ENCODE peak calls at places on chromosomes 6 and 20, in eight cellular contexts. One of them, this sample, is unnamed.

GRCh38 chr6:156731436-156731835 is 45.7 kb upstream of the ARID1B start:
- DNase-seq in ovary: no peak
- DNase-seq in osteoblast: no peak
- DNase-seq in transverse colon: no peak
- DNase-seq in heart left ventricle: no peak
- DNase-seq in cardiac fibroblast: peak; percentile 57
- DNase-seq in GM23338: no peak
- DNase-seq in fibroblast of mammary gland: peak; percentile 92
- DNase-seq in this sample: no peak

GRCh38 chr6:35311390-35312075 is 13.9 kb downstream of the DEF6 start:
- DNase-seq in transverse colon: peak; percentile 43
- DNase-seq in ovary: no peak
- DNase-seq in GM23338: no peak
- DNase-seq in cardiac fibroblast: no peak
- DNase-seq in fibroblast of mammary gland: no peak
- DNase-seq in osteoblast: peak; percentile 63
- DNase-seq in heart left ventricle: no peak
- DNase-seq in this sample: no peak

GRCh38 chr6:113645576-113645970 is 211.6 kb upstream of the MARCKS start:
- DNase-seq in fibroblast of mammary gland: peak; percentile 90
- DNase-seq in ovary: no peak
- DNase-seq in GM23338: no peak
- DNase-seq in heart left ventricle: no peak
- DNase-seq in transverse colon: peak; percentile 70
- DNase-seq in cardiac fibroblast: peak; percentile 90
- DNase-seq in osteoblast: peak; percentile 54
- DNase-seq in this sample: no peak

GRCh38 chr6:23633986-23634385 is 492.0 kb upstream of the NRSN1 start:
- DNase-seq in ovary: no peak
- DNase-seq in fibroblast of mammary gland: no peak
- DNase-seq in GM23338: no peak
- DNase-seq in cardiac fibroblast: no peak
- DNase-seq in osteoblast: no peak
- DNase-seq in heart left ventricle: no peak
- DNase-seq in transverse colon: no peak
- DNase-seq in this sample: no peak

GRCh38 chr6:9463311-9463710 is 951.6 kb downstream of the TFAP2A start:
- DNase-seq in heart left ventricle: no peak
- DNase-seq in transverse colon: no peak
- DNase-seq in fibroblast of mammary gland: no peak
- DNase-seq in cardiac fibroblast: no peak
- DNase-seq in osteoblast: no peak
- DNase-seq in ovary: no peak
- DNase-seq in GM23338: no peak
- DNase-seq in this sample: no peak

GRCh38 chr20:63682384-63683139 is 13.9 kb upstream of the TNFRSF6B start:
- DNase-seq in heart left ventricle: peak; percentile 71
- DNase-seq in transverse colon: peak; percentile 53
- DNase-seq in GM23338: no peak
- DNase-seq in fibroblast of mammary gland: peak; percentile 99
- DNase-seq in ovary: no peak
- DNase-seq in cardiac fibroblast: peak; percentile 98
- DNase-seq in osteoblast: peak; percentile 99
- DNase-seq in this sample: peak; percentile 85

GRCh38 chr6:29943053-29943966 is 978 bp downstream of the HLA-A start:
- DNase-seq in cardiac fibroblast: no peak
- DNase-seq in fibroblast of mammary gland: no peak
- DNase-seq in ovary: no peak
- DNase-seq in transverse colon: peak; percentile 49
- DNase-seq in osteoblast: no peak
- DNase-seq in GM23338: peak; percentile 23
- DNase-seq in heart left ventricle: peak; percentile 47
- DNase-seq in this sample: no peak

GRCh38 chr20:43752561-43753301 is 25.9 kb upstream of the GTSF1L start:
- DNase-seq in GM23338: no peak
- DNase-seq in fibroblast of mammary gland: peak; percentile 90
- DNase-seq in ovary: no peak
- DNase-seq in transverse colon: peak; percentile 62
- DNase-seq in heart left ventricle: no peak
- DNase-seq in osteoblast: peak; percentile 93
- DNase-seq in cardiac fibroblast: peak; percentile 94
- DNase-seq in this sample: no peak

GRCh38 chr6:24547243-24547642 is 52.5 kb downstream of the ALDH5A1 start:
- DNase-seq in ovary: no peak
- DNase-seq in cardiac fibroblast: no peak
- DNase-seq in transverse colon: no peak
- DNase-seq in fibroblast of mammary gland: no peak
- DNase-seq in heart left ventricle: no peak
- DNase-seq in osteoblast: no peak
- DNase-seq in GM23338: peak; percentile 75
- DNase-seq in this sample: no peak

GRCh38 chr6:79385333-79385732 is 150.9 kb upstream of the HMGN3 start:
- DNase-seq in fibroblast of mammary gland: peak; percentile 41
- DNase-seq in osteoblast: peak; percentile 39
- DNase-seq in ovary: no peak
- DNase-seq in cardiac fibroblast: peak; percentile 62
- DNase-seq in GM23338: no peak
- DNase-seq in heart left ventricle: no peak
- DNase-seq in transverse colon: no peak
- DNase-seq in this sample: no peak

GRCh38 chr6:75230484-75231325 is 12.9 kb downstream of the COX7A2 start:
- DNase-seq in ovary: no peak
- DNase-seq in transverse colon: peak; percentile 34
- DNase-seq in fibroblast of mammary gland: peak; percentile 65
- DNase-seq in GM23338: peak; percentile 86
- DNase-seq in heart left ventricle: no peak
- DNase-seq in cardiac fibroblast: peak; percentile 81
- DNase-seq in osteoblast: peak; percentile 84
- DNase-seq in this sample: no peak

GRCh38 chr6:139654309-139654708 is 279.9 kb upstream of the CITED2 start:
- DNase-seq in osteoblast: no peak
- DNase-seq in fibroblast of mammary gland: no peak
- DNase-seq in heart left ventricle: no peak
- DNase-seq in cardiac fibroblast: no peak
- DNase-seq in GM23338: no peak
- DNase-seq in transverse colon: no peak
- DNase-seq in ovary: no peak
- DNase-seq in this sample: no peak

GRCh38 chr6:10194816-10195639 is 219.8 kb downstream of the TFAP2A start:
- DNase-seq in GM23338: peak; percentile 11
- DNase-seq in osteoblast: peak; percentile 37
- DNase-seq in cardiac fibroblast: no peak
- DNase-seq in ovary: no peak
- DNase-seq in transverse colon: no peak
- DNase-seq in heart left ventricle: no peak
- DNase-seq in fibroblast of mammary gland: no peak
- DNase-seq in this sample: no peak

GRCh38 chr6:29626948-29627761 is 5.8 kb downstream of the GABBR1 start:
- DNase-seq in fibroblast of mammary gland: no peak
- DNase-seq in cardiac fibroblast: no peak
- DNase-seq in heart left ventricle: peak; percentile 29
- DNase-seq in osteoblast: peak; percentile 85
- DNase-seq in GM23338: no peak
- DNase-seq in ovary: no peak
- DNase-seq in transverse colon: no peak
- DNase-seq in this sample: no peak

GRCh38 chr6:112468359-112468758 is 121.2 kb downstream of the RFPL4B start:
- DNase-seq in fibroblast of mammary gland: no peak
- DNase-seq in transverse colon: no peak
- DNase-seq in heart left ventricle: no peak
- DNase-seq in GM23338: peak; percentile 6
- DNase-seq in cardiac fibroblast: peak; percentile 78
- DNase-seq in ovary: no peak
- DNase-seq in osteoblast: no peak
- DNase-seq in this sample: peak; percentile 80

GRCh38 chr20:25604611-25605010 is 19.2 kb downstream of the NANP start:
- DNase-seq in GM23338: no peak
- DNase-seq in transverse colon: no peak
- DNase-seq in heart left ventricle: no peak
- DNase-seq in fibroblast of mammary gland: no peak
- DNase-seq in cardiac fibroblast: no peak
- DNase-seq in osteoblast: no peak
- DNase-seq in ovary: no peak
- DNase-seq in this sample: no peak

GRCh38 chr20:40251284-40251932 is 437.6 kb downstream of the MAFB start:
- DNase-seq in transverse colon: peak; percentile 18
- DNase-seq in heart left ventricle: no peak
- DNase-seq in fibroblast of mammary gland: peak; percentile 50
- DNase-seq in cardiac fibroblast: peak; percentile 13
- DNase-seq in GM23338: peak; percentile 90
- DNase-seq in ovary: no peak
- DNase-seq in osteoblast: peak; percentile 58
- DNase-seq in this sample: no peak

GRCh38 chr20:13221673-13222318 is 722 bp downstream of the ISM1 start:
- DNase-seq in heart left ventricle: peak; percentile 39
- DNase-seq in transverse colon: peak; percentile 46
- DNase-seq in osteoblast: peak; percentile 99
- DNase-seq in fibroblast of mammary gland: peak; percentile 50
- DNase-seq in ovary: no peak
- DNase-seq in GM23338: peak; percentile 83
- DNase-seq in cardiac fibroblast: peak; percentile 62
- DNase-seq in this sample: peak; percentile 6
- H3K4me3 ChIP-seq in heart left ventricle: peak overlapping the region; percentile 58
- H3K4me3 ChIP-seq in transverse colon: peak overlapping the region; percentile 4
- H3K4me3 ChIP-seq in osteoblast: peak overlapping the region; percentile 73
- H3K4me3 ChIP-seq in fibroblast of mammary gland: peak overlapping the region; percentile 10
- H3K4me3 ChIP-seq in ovary: peak overlapping the region; percentile 31
- H3K4me3 ChIP-seq in GM23338: peak overlapping the region; percentile 85
- H3K4me3 ChIP-seq in cardiac fibroblast: peak overlapping the region; percentile 37
- H3K4me3 ChIP-seq in this sample: peak overlapping the region; percentile 21

GRCh38 chr6:17593246-17593645 is 6.9 kb upstream of the FAM8A1 start:
- DNase-seq in heart left ventricle: no peak
- DNase-seq in fibroblast of mammary gland: no peak
- DNase-seq in cardiac fibroblast: no peak
- DNase-seq in transverse colon: no peak
- DNase-seq in GM23338: no peak
- DNase-seq in osteoblast: no peak
- DNase-seq in ovary: no peak
- DNase-seq in this sample: no peak

GRCh38 chr6:17591292-17591691 is 8.8 kb upstream of the FAM8A1 start:
- DNase-seq in transverse colon: no peak
- DNase-seq in heart left ventricle: no peak
- DNase-seq in GM23338: no peak
- DNase-seq in cardiac fibroblast: no peak
- DNase-seq in ovary: no peak
- DNase-seq in osteoblast: no peak
- DNase-seq in fibroblast of mammary gland: no peak
- DNase-seq in this sample: no peak

GRCh38 chr6:17588011-17588410 is 12.1 kb upstream of the FAM8A1 start:
- DNase-seq in GM23338: no peak
- DNase-seq in heart left ventricle: no peak
- DNase-seq in cardiac fibroblast: no peak
- DNase-seq in ovary: no peak
- DNase-seq in transverse colon: no peak
- DNase-seq in osteoblast: no peak
- DNase-seq in fibroblast of mammary gland: no peak
- DNase-seq in this sample: no peak

GRCh38 chr6:17585766-17586502 is 14.2 kb upstream of the FAM8A1 start:
- DNase-seq in GM23338: peak; percentile 81
- DNase-seq in ovary: no peak
- DNase-seq in heart left ventricle: no peak
- DNase-seq in fibroblast of mammary gland: no peak
- DNase-seq in transverse colon: no peak
- DNase-seq in cardiac fibroblast: no peak
- DNase-seq in osteoblast: no peak
- DNase-seq in this sample: no peak

DNA sequence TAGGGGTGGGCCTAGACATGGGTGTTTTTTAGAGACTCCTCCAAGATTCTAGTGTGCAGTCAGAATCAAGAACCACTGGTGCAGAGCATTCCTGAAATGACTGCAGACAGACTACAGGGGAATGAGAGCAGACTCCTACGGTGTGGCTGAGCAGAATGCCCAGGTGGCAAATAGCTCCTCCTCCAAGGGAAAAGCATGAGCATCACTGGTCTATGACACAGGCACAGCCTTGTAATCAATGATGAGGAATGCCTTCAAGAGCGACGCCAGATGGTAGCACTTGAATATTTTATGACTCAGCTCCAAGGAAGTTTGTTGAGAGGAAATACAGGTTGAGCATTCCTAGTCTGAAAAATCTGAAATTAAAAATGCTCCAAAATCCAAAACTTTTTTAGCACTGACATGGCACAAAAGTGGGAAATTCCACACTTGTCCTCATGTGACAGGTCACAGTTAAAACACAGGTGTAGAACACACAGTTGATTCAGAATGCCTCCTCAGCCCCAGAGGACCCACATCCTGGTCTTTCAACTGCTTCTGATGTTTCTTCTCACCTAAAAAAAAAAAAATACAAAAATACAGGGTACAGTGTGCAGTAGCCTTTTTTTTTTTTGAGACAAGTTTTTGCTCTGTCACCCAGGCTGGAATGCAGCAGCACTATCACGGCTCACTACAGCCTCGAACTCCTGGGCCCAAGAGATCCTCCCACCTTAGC is 10.5 kb upstream of the FAM8A1 start:
- DNase-seq in osteoblast: peak; percentile 92
- DNase-seq in ovary: no peak
- DNase-seq in cardiac fibroblast: peak; percentile 91
- DNase-seq in transverse colon: peak; percentile 65
- DNase-seq in heart left ventricle: no peak
- DNase-seq in fibroblast of mammary gland: peak; percentile 82
- DNase-seq in GM23338: peak; percentile 50
- DNase-seq in this sample: peak; percentile 48
- TF ChIP-seq CTCF in osteoblast: peak; percentile 17
- TF ChIP-seq CTCF in ovary: no peak
- TF ChIP-seq CTCF in cardiac fibroblast: no peak
- TF ChIP-seq CTCF in transverse colon: peak; percentile 2
- TF ChIP-seq CTCF in heart left ventricle: no peak
- TF ChIP-seq CTCF in fibroblast of mammary gland: no peak
- TF ChIP-seq CTCF in GM23338: no peak
- TF ChIP-seq CTCF in this sample: peak; percentile 23

DNA sequence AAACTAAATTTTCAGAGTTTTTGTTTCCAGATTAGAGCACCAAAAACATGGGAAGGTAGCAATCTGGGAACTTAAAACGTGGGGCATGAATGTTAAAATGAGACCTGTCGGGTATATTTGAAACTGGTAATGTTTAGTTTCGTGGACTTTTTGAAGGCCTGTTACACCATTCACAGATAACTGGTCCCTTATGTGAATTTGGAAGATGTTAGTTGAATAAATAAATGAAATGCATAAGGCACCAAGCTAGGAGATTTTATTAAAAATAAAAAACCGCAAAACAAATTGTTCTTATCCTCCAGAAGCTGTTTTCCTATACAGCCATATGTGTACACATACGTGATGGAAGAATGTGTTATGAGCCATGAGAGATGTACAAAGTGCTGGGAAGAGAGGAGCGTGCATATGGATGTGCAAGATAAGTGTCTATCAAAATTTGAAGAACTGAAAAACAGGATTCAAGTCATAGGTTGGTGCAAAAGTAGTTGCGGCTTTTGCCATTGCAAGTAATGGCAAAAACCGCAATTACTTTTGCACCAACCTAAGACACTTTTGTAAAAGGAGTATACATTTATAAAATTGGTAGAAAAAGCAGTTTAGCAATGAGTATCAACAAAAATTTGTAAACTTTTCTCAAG is 700 bp upstream of the MCUR1 start:
- DNase-seq in osteoblast: peak; percentile 91
- DNase-seq in GM23338: no peak
- DNase-seq in ovary: no peak
- DNase-seq in transverse colon: no peak
- DNase-seq in heart left ventricle: no peak
- DNase-seq in fibroblast of mammary gland: peak; percentile 29
- DNase-seq in cardiac fibroblast: peak; percentile 25
- DNase-seq in this sample: no peak
- H3K4me3 ChIP-seq in osteoblast: peak overlapping the region; percentile 89
- H3K4me3 ChIP-seq in GM23338: peak overlapping the region; percentile 67
- H3K4me3 ChIP-seq in ovary: peak overlapping the region; percentile 55
- H3K4me3 ChIP-seq in transverse colon: peak overlapping the region; percentile 10
- H3K4me3 ChIP-seq in heart left ventricle: peak overlapping the region; percentile 92
- H3K4me3 ChIP-seq in fibroblast of mammary gland: peak overlapping the region; percentile 69
- H3K4me3 ChIP-seq in cardiac fibroblast: peak overlapping the region; percentile 82
- H3K4me3 ChIP-seq in this sample: peak overlapping the region; percentile 66

GRCh38 chr6:30966154-30966553 is 17.4 kb upstream of the MUC21 start:
- DNase-seq in heart left ventricle: no peak
- DNase-seq in osteoblast: no peak
- DNase-seq in ovary: no peak
- DNase-seq in cardiac fibroblast: no peak
- DNase-seq in fibroblast of mammary gland: no peak
- DNase-seq in transverse colon: no peak
- DNase-seq in GM23338: no peak
- DNase-seq in this sample: no peak
- TF ChIP-seq CTCF in heart left ventricle: no peak
- TF ChIP-seq CTCF in osteoblast: no peak
- TF ChIP-seq CTCF in ovary: no peak
- TF ChIP-seq CTCF in cardiac fibroblast: no peak
- TF ChIP-seq CTCF in fibroblast of mammary gland: no peak
- TF ChIP-seq CTCF in transverse colon: no peak
- TF ChIP-seq CTCF in GM23338: no peak
- TF ChIP-seq CTCF in this sample: no peak

This sample was measured in retinal pigment epithelial cell.